ENCODE peak calls at places on chromosomes 2 and 18, in ten cellular contexts. J is EL; B is A549; F is T-helper 2 cell; A is stimulated activated CD8-positive, alpha-beta memory T cell treated with anti-CD3 and anti-CD28 coated beads, Interleukin-7, amount 100 ng/mL, for 1 hour; Y is NCI-H1436; O is brain microvascular endothelial cell; I is NCI-H2081; T is fibroblast of the aortic adventitia; X is naive thymus-derived CD4-positive, alpha-beta T cell. H is an unnamed sample.

GRCh38 chr2:142010871-142011270 is 119.9 kb downstream of the LRP1B start:
- DNase-seq in J (no peak), B (no peak), F (no peak), A (no peak), Y (no peak), O (no peak), I (no peak), T (no peak), X (no peak), H (no peak)

GRCh38 chr2:197183355-197183754 is 127.2 kb downstream of the ANKRD44 start:
- DNase-seq in J (no peak), B (no peak), F (no peak), A (no peak), Y (no peak), O (no peak), I (no peak), T (no peak), X (no peak), H (no peak)

GRCh38 chr2:225932741-225933413 is 533.4 kb downstream of the NYAP2 start:
- DNase-seq in J (no peak), B (no peak), F (no peak), A (no peak), Y (no peak), O (no peak), I (no peak), T (no peak), X (no peak), H (no peak)

GRCh38 chr18:7677424-7677823 is 110.3 kb downstream of the PTPRM start:
- DNase-seq in J (no peak), B (no peak), F (no peak), A (no peak), Y (no peak), O (no peak), I (no peak), T (no peak), X (no peak), H (no peak)

GRCh38 chr18:22465859-22466602 is 48.3 kb upstream of the CTAGE1 start:
- DNase-seq in J (peak; percentile 97), B (peak; percentile 69), F (no peak), A (peak; percentile 16), Y (no peak), O (peak; percentile 97), I (no peak), T (peak; percentile 98), X (no peak), H (no peak)

GRCh38 chr18:77105021-77105420 is 27.6 kb downstream of the MBP start:
- DNase-seq in J (no peak), B (no peak), F (no peak), A (no peak), Y (no peak), O (no peak), I (no peak), T (peak; percentile 43), X (no peak), H (no peak)

GRCh38 chr2:195613922-195614321 is 43.1 kb upstream of the SLC39A10 start:
- DNase-seq in J (peak; percentile 94), B (peak; percentile 47), F (no peak), A (no peak), Y (no peak), O (peak; percentile 95), I (no peak), T (peak; percentile 82), X (no peak), H (no peak)

GRCh38 chr2:190470256-190470826 is 62.2 kb downstream of the MFSD6 start:
- DNase-seq in J (no peak), B (no peak), F (no peak), A (no peak), Y (no peak), O (no peak), I (no peak), T (no peak), X (no peak), H (no peak)

GRCh38 chr2:239644016-239644415 is 243.2 kb upstream of the HDAC4 start:
- DNase-seq in J (no peak), B (no peak), F (no peak), A (no peak), Y (no peak), O (peak; percentile 5), I (no peak), T (peak; percentile 8), X (no peak), H (no peak)

GRCh38 chr2:216717491-216717901 is 22.1 kb upstream of the IGFBP5 start:
- DNase-seq in J (peak; percentile 10), B (no peak), F (no peak), A (no peak), Y (no peak), O (no peak), I (no peak), T (no peak), X (no peak), H (no peak)

GRCh38 chr18:10973579-10974260 is 175.6 kb downstream of the PIEZO2 start:
- DNase-seq in J (peak; percentile 31), B (peak; percentile 5), F (no peak), A (no peak), Y (no peak), O (no peak), I (no peak), T (peak; percentile 26), X (no peak), H (no peak)

GRCh38 chr18:76537621-76538020 is 42.6 kb upstream of the ZNF516 start:
- DNase-seq in J (no peak), B (no peak), F (no peak), A (no peak), Y (no peak), O (no peak), I (no peak), T (no peak), X (no peak), H (no peak)

GRCh38 chr2:138665932-138666331 is 114.3 kb downstream of the NXPH2 start:
- DNase-seq in J (peak; percentile 19), B (no peak), F (no peak), A (no peak), Y (no peak), O (no peak), I (no peak), T (no peak), X (no peak), H (no peak)

GRCh38 chr18:24063121-24063731 is 48.7 kb downstream of the TTC39C start:
- DNase-seq in J (peak; percentile 70), B (peak; percentile 15), F (no peak), A (no peak), Y (no peak), O (peak; percentile 56), I (no peak), T (peak; percentile 47), X (no peak), H (no peak)

GRCh38 chr18:66560092-66560491 is 43.8 kb downstream of the CDH19 start:
- DNase-seq in J (no peak), B (no peak), F (no peak), A (no peak), Y (peak; percentile 43), O (peak; percentile 30), I (peak; percentile 40), T (peak; percentile 0), X (no peak), H (peak; percentile 43)

GRCh38 chr18:13611058-13611615 is 115.2 kb downstream of the FAM210A start:
- DNase-seq in J (peak; percentile 6), B (no peak), F (no peak), A (no peak), Y (no peak), O (peak; percentile 66), I (no peak), T (peak; percentile 34), X (peak; percentile 14), H (peak; percentile 79)

GRCh38 chr2:67159929-67160328 is 237.2 kb upstream of the ETAA1 start:
- DNase-seq in J (peak; percentile 33), B (no peak), F (no peak), A (no peak), Y (no peak), O (no peak), I (no peak), T (no peak), X (no peak), H (no peak)

GRCh38 chr18:39199231-39199855 is 1633.7 kb upstream of the CELF4 start:
- DNase-seq in J (no peak), B (no peak), F (no peak), A (no peak), Y (no peak), O (no peak), I (no peak), T (no peak), X (no peak), H (no peak)

GRCh38 chr18:23982154-23983071 is 32.1 kb upstream of the TTC39C start:
- DNase-seq in J (peak; percentile 68), B (peak; percentile 19), F (no peak), A (no peak), Y (no peak), O (peak; percentile 59), I (no peak), T (peak; percentile 82), X (no peak), H (no peak)

GRCh38 chr2:41923156-41923786 is 124.5 kb upstream of the PKDCC start:
- DNase-seq in J (no peak), B (no peak), F (no peak), A (no peak), Y (no peak), O (no peak), I (no peak), T (no peak), X (no peak), H (no peak)

GRCh38 chr2:128445533-128445900 is 126.8 kb upstream of the HS6ST1 start:
- DNase-seq in J (no peak), B (no peak), F (no peak), A (no peak), Y (no peak), O (no peak), I (no peak), T (no peak), X (no peak), H (no peak)

GRCh38 chr2:86372641-86373502 is 35.4 kb upstream of the REEP1 start:
- DNase-seq in J (peak; percentile 49), B (peak; percentile 43), F (no peak), A (no peak), Y (peak; percentile 29), O (peak; percentile 37), I (peak; percentile 26), T (peak; percentile 45), X (no peak), H (no peak)

GRCh38 chr2:217220228-217221013 is 360.6 kb upstream of the TNP1 start:
- DNase-seq in J (no peak), B (no peak), F (no peak), A (no peak), Y (no peak), O (no peak), I (no peak), T (peak; percentile 37), X (no peak), H (no peak)

GRCh38 chr2:113012436-113013335 is 7.4 kb downstream of the IL36A start:
- DNase-seq in J (peak; percentile 31), B (peak; percentile 60), F (no peak), A (no peak), Y (no peak), O (peak; percentile 75), I (no peak), T (peak; percentile 82), X (no peak), H (no peak)

GRCh38 chr2:105373895-105374401 is 24.9 kb downstream of the FHL2 start:
- DNase-seq in J (no peak), B (no peak), F (no peak), A (no peak), Y (no peak), O (no peak), I (no peak), T (no peak), X (no peak), H (peak; percentile 91)

GRCh38 chr18:50715919-50716318 is 103.9 kb downstream of the MRO start:
- DNase-seq in J (peak; percentile 24), B (no peak), F (no peak), A (no peak), Y (no peak), O (peak; percentile 4), I (no peak), T (peak; percentile 3), X (no peak), H (no peak)

GRCh38 chr2:233075141-233075965 is 15.2 kb downstream of the INPP5D start:
- DNase-seq in J (no peak), B (no peak), F (no peak), A (no peak), Y (no peak), O (no peak), I (no peak), T (no peak), X (no peak), H (no peak)

GRCh38 chr18:28147674-28148171 is 29.2 kb downstream of the CDH2 start:
- DNase-seq in J (no peak), B (no peak), F (no peak), A (no peak), Y (no peak), O (peak; percentile 62), I (no peak), T (peak; percentile 64), X (no peak), H (no peak)

H was measured in MM.1S.